ENCODE peak calls at places on chromosomes 5 and 9, in eight cellular contexts. M, F, L, K, X, G, U and S are unnamed samples.

GRCh38 chr5:138663009-138663408 is 87.8 kb upstream of the HSPA9 start:
- DNase-seq in M (no peak), F (no peak), L (no peak), K (no peak), X (no peak), G (no peak), U (no peak), S (no peak)

GRCh38 chr5:9658726-9659125 is 28.6 kb upstream of the TAS2R1 start:
- DNase-seq in M (no peak), F (no peak), L (no peak), K (no peak), X (peak; percentile 76), G (no peak), U (no peak), S (no peak)

GRCh38 chr5:54030981-54031380 is 279.4 kb downstream of the ARL15 start:
- DNase-seq in M (no peak), F (no peak), L (no peak), K (no peak), X (no peak), G (no peak), U (no peak), S (no peak)

GRCh38 chr9:5364294-5364990 is 24.8 kb upstream of the RLN1 start:
- DNase-seq in M (no peak), F (no peak), L (peak; percentile 35), K (no peak), X (peak; percentile 50), G (no peak), U (no peak), S (no peak)

GRCh38 chr9:95373069-95373681 is 55.7 kb upstream of the FANCC start:
- DNase-seq in M (no peak), F (no peak), L (no peak), K (peak; percentile 72), X (no peak), G (no peak), U (no peak), S (no peak)

GRCh38 chr5:122180863-122181519 is 51.6 kb downstream of the ZNF474 start:
- DNase-seq in M (no peak), F (no peak), L (peak; percentile 81), K (peak; percentile 72), X (peak; percentile 94), G (no peak), U (peak; percentile 95), S (no peak)

GRCh38 chr5:1929108-1929991 is 46.6 kb upstream of the IRX4 start:
- DNase-seq in M (no peak), F (no peak), L (no peak), K (no peak), X (no peak), G (no peak), U (no peak), S (no peak)

GRCh38 chr5:13814293-13814692 is 130.2 kb downstream of the DNAH5 start:
- DNase-seq in M (no peak), F (no peak), L (no peak), K (peak; percentile 75), X (peak; percentile 27), G (no peak), U (no peak), S (no peak)

GRCh38 chr9:4259489-4259888 is 40.4 kb downstream of the GLIS3 start:
- DNase-seq in M (no peak), F (no peak), L (no peak), K (no peak), X (no peak), G (no peak), U (no peak), S (no peak)

GRCh38 chr5:172640139-172640538 is 924 bp upstream of the NEURL1B start:
- DNase-seq in M (no peak), F (no peak), L (no peak), K (no peak), X (no peak), G (no peak), U (no peak), S (no peak)

GRCh38 chr5:60929024-60929423 is 15.8 kb downstream of the ERCC8 start:
- DNase-seq in M (peak; percentile 19), F (no peak), L (peak; percentile 13), K (no peak), X (peak; percentile 23), G (no peak), U (no peak), S (no peak)

GRCh38 chr5:389891-390290 is 53.1 kb upstream of the EXOC3 start:
- DNase-seq in M (no peak), F (no peak), L (no peak), K (no peak), X (no peak), G (no peak), U (no peak), S (no peak)

GRCh38 chr5:102713682-102714231 is 41.3 kb upstream of the PAM start:
- DNase-seq in M (no peak), F (no peak), L (no peak), K (no peak), X (peak; percentile 26), G (no peak), U (no peak), S (no peak)

GRCh38 chr5:180704362-180704761 is 35.5 kb downstream of the OR2Y1 start:
- DNase-seq in M (no peak), F (no peak), L (no peak), K (peak; percentile 76), X (peak; percentile 7), G (no peak), U (peak; percentile 2), S (no peak)

GRCh38 chr5:74231697-74232096 is 408.8 kb downstream of the ENC1 start:
- DNase-seq in M (peak; percentile 36), F (no peak), L (no peak), K (peak; percentile 36), X (peak; percentile 64), G (no peak), U (peak; percentile 36), S (no peak)

GRCh38 chr5:179375236-179375685 is 30.0 kb upstream of the ADAMTS2 start:
- DNase-seq in M (no peak), F (no peak), L (no peak), K (no peak), X (no peak), G (no peak), U (no peak), S (no peak)

GRCh38 chr9:80320480-80320879 is 748.7 kb downstream of the TLE4 start:
- DNase-seq in M (no peak), F (no peak), L (no peak), K (no peak), X (no peak), G (no peak), U (peak; percentile 75), S (no peak)

GRCh38 chr5:140228364-140228837 is 53.4 kb downstream of the CYSTM1 start:
- DNase-seq in M (no peak), F (no peak), L (no peak), K (no peak), X (no peak), G (no peak), U (no peak), S (no peak)

GRCh38 chr5:110908848-110909247 is 162.7 kb upstream of the TSLP start:
- DNase-seq in M (no peak), F (no peak), L (no peak), K (peak; percentile 31), X (no peak), G (no peak), U (no peak), S (no peak)
- H3K4me2 ChIP-seq in M (no peak overlapping the region), F (no peak overlapping the region), L (no peak overlapping the region), K (peak overlapping the region; percentile 24), X (no peak overlapping the region), G (no peak overlapping the region), U (no peak overlapping the region), S (no peak overlapping the region)

DNA sequence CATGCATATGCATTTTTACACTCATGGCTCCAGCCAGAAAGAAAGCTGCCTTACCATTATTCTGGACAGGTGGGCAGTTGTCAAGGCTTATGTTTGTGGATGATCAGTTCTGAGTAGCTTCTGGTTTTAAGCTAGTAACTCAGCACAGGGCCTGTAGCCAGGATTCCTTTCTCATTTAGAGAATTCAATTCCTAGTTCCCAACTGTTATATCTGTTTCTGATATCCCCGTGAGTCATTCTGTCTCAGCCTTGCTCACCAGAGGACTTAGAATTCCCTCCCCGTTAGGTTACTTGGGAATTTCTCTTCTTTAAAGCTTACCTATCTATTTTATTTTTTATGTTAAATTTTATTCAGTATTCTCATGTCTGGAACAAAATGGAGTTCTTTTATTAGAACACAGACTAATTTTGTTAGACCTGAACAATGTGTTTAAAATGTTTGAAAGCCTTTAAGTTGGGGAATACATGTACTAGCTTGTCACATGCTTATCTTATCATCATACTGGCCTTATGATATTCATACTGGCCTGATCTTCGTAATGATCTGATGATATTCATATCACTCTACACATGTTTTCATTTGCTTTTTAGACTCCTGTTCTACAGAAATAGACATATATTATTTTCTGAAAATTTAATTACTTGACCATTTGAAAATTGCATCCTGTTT is 47.1 kb downstream of the CAST start:
- DNase-seq in M (peak; percentile 66), F (no peak), L (no peak), K (peak; percentile 73), X (peak; percentile 93), G (no peak), U (peak; percentile 85), S (no peak)
- H3K4me2 ChIP-seq in M (peak overlapping the region; percentile 21), F (no peak overlapping the region), L (no peak overlapping the region), K (no peak overlapping the region), X (peak overlapping the region; percentile 40), G (no peak overlapping the region), U (peak overlapping the region; percentile 35), S (peak overlapping the region; percentile 42)

GRCh38 chr9:105858284-105858683 is 163.9 kb downstream of the TMEM38B start:
- DNase-seq in M (no peak), F (no peak), L (no peak), K (no peak), X (no peak), G (no peak), U (no peak), S (no peak)

GRCh38 chr9:105856020-105856419 is 161.7 kb downstream of the TMEM38B start:
- DNase-seq in M (no peak), F (no peak), L (no peak), K (no peak), X (no peak), G (no peak), U (no peak), S (no peak)

GRCh38 chr9:105854056-105854782 is 159.9 kb downstream of the TMEM38B start:
- DNase-seq in M (no peak), F (no peak), L (no peak), K (no peak), X (no peak), G (no peak), U (no peak), S (no peak)

GRCh38 chr9:105858877-105859276 is 164.5 kb downstream of the TMEM38B start:
- DNase-seq in M (no peak), F (no peak), L (no peak), K (no peak), X (no peak), G (no peak), U (no peak), S (no peak)

GRCh38 chr9:105854783-105855709 is 160.7 kb downstream of the TMEM38B start:
- DNase-seq in M (no peak), F (no peak), L (no peak), K (no peak), X (no peak), G (no peak), U (no peak), S (no peak)
- H3K4me2 ChIP-seq in M (no peak overlapping the region), F (no peak overlapping the region), L (no peak overlapping the region), K (no peak overlapping the region), X (no peak overlapping the region), G (no peak overlapping the region), U (no peak overlapping the region), S (no peak overlapping the region)

DNA sequence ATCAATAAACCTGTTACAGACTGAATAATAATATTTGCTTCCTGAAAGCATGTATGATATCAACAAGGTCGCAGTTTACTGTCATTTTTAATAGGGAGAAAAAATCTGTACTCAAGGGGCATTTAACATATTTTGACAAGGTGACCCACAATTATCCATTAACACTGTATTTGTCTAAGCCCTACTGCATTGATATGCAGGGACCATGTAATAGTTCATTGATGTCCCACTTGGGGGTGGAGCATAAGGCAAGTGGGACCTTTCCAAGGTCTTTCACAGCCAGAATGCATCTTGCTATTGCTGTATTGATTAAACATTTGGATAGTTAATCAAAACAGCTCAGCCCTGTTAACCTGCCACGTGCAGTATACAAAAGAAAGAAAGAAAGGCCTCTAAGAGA is 502.0 kb downstream of the NR2F1-AS1 start:
- DNase-seq in M (no peak), F (no peak), L (no peak), K (no peak), X (no peak), G (no peak), U (no peak), S (no peak)
- H3K4me2 ChIP-seq in M (peak overlapping the region; percentile 67), F (no peak overlapping the region), L (peak overlapping the region; percentile 1), K (peak overlapping the region; percentile 81), X (peak overlapping the region; percentile 41), G (no peak overlapping the region), U (peak overlapping the region; percentile 78), S (peak overlapping the region; percentile 75)